ENCODE peak calls at places on chromosomes 1 and 21, in four cellular contexts. F is lower lobe of right lung, G is neural crest cell, N is glutamatergic neuron. M is an unnamed sample.

GRCh38 chr1:53130878-53131589 is 11.4 kb downstream of the SLC1A7 start:
- DNase-seq in F (no peak), G (no peak), N (no peak), M (no peak)

GRCh38 chr1:224106568-224107281 is 7.2 kb upstream of the FBXO28 start:
- DNase-seq in F (no peak), G (no peak), N (no peak), M (no peak)

GRCh38 chr1:77990629-77991204 is 11.8 kb upstream of the FUBP1 start:
- DNase-seq in F (no peak), G (no peak), N (no peak), M (no peak)

GRCh38 chr1:27830621-27831424 is at the start of gene PPP1R8:
- DNase-seq in F (peak), G (peak), N (peak), M (peak)

GRCh38 chr1:166156674-166157073 is 10.1 kb downstream of the FAM78B start:
- DNase-seq in F (no peak), G (no peak), N (no peak), M (no peak)

GRCh38 chr1:117696567-117696966 is 90.7 kb downstream of the TENT5C start:
- DNase-seq in F (no peak), G (no peak), N (no peak), M (no peak)

GRCh38 chr1:19461352-19461645 is 24.0 kb downstream of the CAPZB start:
- DNase-seq in F (no peak), G (no peak), N (no peak), M (no peak)

GRCh38 chr1:88985033-88985432 is 7.4 kb downstream of the KYAT3 start:
- DNase-seq in F (no peak), G (no peak), N (no peak), M (no peak)

GRCh38 chr1:12600335-12600734 is 17.7 kb downstream of the DHRS3 start:
- DNase-seq in F (no peak), G (no peak), N (no peak), M (no peak)

GRCh38 chr1:31483012-31483946 is 70.3 kb downstream of the SERINC2 start:
- DNase-seq in F (no peak), G (no peak), N (peak), M (peak)

GRCh38 chr1:63892632-63893395 is 119.0 kb downstream of the ROR1 start:
- DNase-seq in F (no peak), G (no peak), N (no peak), M (no peak)

GRCh38 chr1:191026828-191027227 is 549.2 kb upstream of the BRINP3 start:
- DNase-seq in F (no peak), G (no peak), N (peak), M (no peak)

GRCh38 chr1:221575605-221576004 is 166.3 kb downstream of the DUSP10 start:
- DNase-seq in F (no peak), G (no peak), N (no peak), M (no peak)

GRCh38 chr1:180266275-180267210 is 36.5 kb downstream of the LHX4 start:
- DNase-seq in F (no peak), G (no peak), N (no peak), M (peak)

GRCh38 chr1:170049191-170049800 is 25.2 kb downstream of the KIFAP3 start:
- DNase-seq in F (peak), G (no peak), N (peak), M (no peak)

GRCh38 chr21:28336299-28336698 is 656.4 kb downstream of the LTN1 start:
- DNase-seq in F (no peak), G (no peak), N (no peak), M (no peak)

DNA sequence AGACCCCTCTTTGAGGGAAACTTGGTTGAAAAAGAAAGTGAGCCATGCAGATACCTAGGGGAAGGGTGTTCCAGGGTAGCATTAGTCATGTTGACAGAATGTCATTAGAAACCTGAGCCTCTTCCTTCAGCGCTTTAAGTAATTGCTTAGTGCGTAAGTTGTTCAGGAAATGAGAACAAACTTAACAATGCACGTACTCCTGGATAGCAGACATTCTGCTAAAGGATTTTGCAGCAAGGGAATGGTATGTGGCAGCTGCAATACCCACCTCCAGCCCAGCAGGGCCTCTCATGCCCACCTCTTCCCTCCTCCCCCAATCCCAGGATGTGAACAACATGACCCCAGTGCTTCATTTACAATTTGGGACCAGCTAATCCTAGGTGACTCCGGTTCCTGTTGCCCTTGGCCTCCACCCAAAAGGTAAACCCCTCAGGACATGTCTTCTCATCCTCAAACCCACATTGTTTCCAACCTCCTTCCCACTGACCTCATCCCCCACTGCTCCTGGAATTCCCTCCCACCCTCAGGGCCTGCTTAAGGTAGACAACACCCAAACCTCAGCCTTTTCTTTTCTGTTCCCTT is 98.0 kb upstream of the BCAR3 start:
- DNase-seq in F (no peak), G (no peak), N (no peak), M (no peak)
- TF ChIP-seq CTCF in F (no peak), G (no peak), N (no peak), M (no peak)

GRCh38 chr1:177569476-177569875 is 398.7 kb downstream of the BRINP2 start:
- DNase-seq in F (no peak), G (no peak), N (no peak), M (no peak)

GRCh38 chr1:177571076-177571475 is 398.8 kb downstream of the SEC16B start:
- DNase-seq in F (no peak), G (no peak), N (no peak), M (no peak)

GRCh38 chr1:177568702-177569101 is 397.9 kb downstream of the BRINP2 start:
- DNase-seq in F (no peak), G (no peak), N (no peak), M (no peak)

GRCh38 chr1:177566495-177566894 is 395.7 kb downstream of the BRINP2 start:
- DNase-seq in F (no peak), G (no peak), N (no peak), M (no peak)

DNA sequence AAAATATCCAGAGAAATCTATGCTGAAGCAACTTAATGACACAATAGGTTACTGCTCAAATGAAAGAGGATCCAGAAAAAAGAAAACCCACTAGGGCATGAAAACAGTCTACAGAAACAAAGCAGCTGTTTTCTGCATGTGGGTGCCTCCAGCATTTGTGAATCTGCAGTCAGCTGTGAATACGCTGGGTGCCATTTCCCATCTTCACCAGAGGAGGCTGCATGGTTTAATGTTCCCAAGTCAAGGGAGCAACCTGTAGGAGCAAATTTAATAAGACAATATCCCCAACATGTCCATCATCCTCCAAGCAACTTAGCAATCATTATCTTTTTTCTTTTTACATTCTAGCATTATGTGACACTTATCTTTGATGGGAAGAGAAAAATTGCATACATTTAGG is 396.6 kb downstream of the BRINP2 start:
- DNase-seq in F (no peak), G (no peak), N (no peak), M (no peak)
- TF ChIP-seq CTCF in F (no peak), G (peak), N (peak), M (no peak)

DNA sequence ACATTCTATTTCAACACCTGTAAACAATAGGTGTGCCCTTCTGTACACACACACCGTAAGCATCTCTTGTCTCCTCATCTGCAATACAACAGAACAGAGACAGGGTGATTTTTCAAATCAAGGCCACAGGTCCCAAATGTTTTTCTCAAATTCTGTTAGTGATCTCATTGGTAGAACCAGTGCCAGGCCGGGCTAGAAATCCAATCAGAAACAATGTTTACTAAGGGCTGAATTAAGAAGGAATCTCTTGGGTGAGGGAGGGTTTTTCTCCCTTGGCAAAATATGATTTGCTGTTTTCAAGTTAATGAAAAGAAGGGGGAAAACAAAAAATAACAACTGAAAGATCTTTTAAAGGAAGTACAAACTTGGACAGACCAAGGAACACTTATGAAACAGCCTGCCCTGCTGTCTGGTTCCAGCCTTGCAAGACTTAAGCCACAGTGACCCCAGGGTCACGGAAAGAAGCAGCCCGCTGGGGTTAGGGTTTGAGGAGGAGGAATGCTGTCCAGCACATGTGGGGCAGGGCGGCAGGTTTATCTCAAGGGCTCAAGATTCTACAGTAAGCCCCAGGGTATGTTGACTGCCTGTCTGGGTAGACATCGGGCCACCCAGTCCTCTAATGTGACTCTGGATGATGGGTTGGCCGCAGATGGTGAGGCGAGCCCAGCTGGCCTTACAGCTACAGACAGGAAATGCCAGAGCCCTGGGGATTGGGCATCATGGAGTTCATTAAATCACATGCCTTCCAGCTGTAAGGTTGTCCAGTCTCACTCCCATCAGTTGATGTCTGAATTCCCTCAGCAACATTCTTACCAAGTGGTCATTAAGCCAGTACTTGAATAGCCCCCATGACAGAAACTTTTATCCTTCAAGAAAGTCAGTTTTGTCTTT is 73.3 kb upstream of the SLC44A3 start:
- DNase-seq in F (no peak), G (no peak), N (peak), M (no peak)
- TF ChIP-seq CTCF in F (no peak), G (no peak), N (no peak), M (no peak)

DNA sequence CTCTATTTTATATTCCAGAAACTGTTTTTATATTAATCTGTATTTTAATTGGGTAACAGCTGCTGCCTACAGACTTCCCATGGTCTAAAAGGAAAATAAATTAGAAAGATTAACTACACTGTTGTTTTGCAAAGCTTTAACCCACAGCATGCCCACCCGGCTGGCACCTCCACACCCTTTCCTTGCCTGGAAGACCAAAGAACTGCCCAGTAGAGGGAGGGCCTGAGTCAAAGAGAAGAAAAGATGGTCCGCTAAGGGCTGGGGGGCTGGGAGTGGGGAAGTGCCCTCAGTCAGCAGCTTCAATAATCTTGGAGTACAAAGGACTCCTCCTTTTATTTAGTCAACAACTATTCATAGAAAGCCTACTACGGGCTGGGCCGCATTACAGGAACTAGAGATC is 40.7 kb downstream of the ERI3 start:
- DNase-seq in F (no peak), G (no peak), N (no peak), M (no peak)
- TF ChIP-seq CTCF in F (no peak), G (peak), N (no peak), M (no peak)

GRCh38 chr21:22438428-22439086 is 1440.3 kb downstream of the NCAM2 start:
- DNase-seq in F (no peak), G (no peak), N (no peak), M (no peak)
- TF ChIP-seq CTCF in F (no peak), G (peak), N (peak), M (no peak)

DNA sequence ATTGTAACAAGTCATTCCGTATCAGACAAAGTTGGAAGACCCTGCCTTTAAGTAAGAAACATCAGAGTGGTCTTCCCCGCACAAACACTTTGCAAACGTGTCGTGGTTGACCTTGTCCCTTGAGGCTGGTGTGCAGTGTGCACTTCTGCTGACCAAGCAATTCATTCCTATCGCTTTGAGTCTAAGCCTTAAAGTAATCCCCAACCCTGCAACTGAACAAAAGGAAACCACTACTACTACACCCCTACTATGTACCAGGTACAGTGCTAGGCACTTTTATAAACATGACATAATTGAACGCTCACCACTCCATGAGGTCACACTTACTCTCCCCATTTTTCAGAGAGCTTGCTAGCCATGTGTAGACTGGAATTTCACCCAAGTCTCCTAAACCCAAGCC is 10.6 kb downstream of the ITPKB start:
- DNase-seq in F (no peak), G (no peak), N (no peak), M (no peak)
- TF ChIP-seq CTCF in F (no peak), G (no peak), N (no peak), M (no peak)

GRCh38 chr21:31142600-31142999 is 104.3 kb upstream of the KRTAP19-8 start:
- DNase-seq in F (no peak), G (no peak), N (no peak), M (no peak)
- TF ChIP-seq CTCF in F (no peak), G (no peak), N (no peak), M (no peak)

GRCh38 chr1:25148673-25149300 is 83.5 kb downstream of the SYF2 start:
- DNase-seq in F (no peak), G (no peak), N (no peak), M (no peak)
- TF ChIP-seq CTCF in F (peak), G (peak), N (peak), M (no peak)

GRCh38 chr1:100321098-100321493 is 31.2 kb upstream of the CDC14A start:
- DNase-seq in F (no peak), G (no peak), N (no peak), M (no peak)
- TF ChIP-seq CTCF in F (no peak), G (no peak), N (no peak), M (no peak)

GRCh38 chr1:233675893-233676292 is 62.0 kb downstream of the KCNK1 start:
- DNase-seq in F (no peak), G (no peak), N (no peak), M (no peak)
- TF ChIP-seq CTCF in F (no peak), G (no peak), N (no peak), M (no peak)